ENCODE peak calls at places on chromosomes 2 and 18, in ten cellular contexts. I is AG09309; C is COR-L47; L is AG04450; N is thyroid gland; Z is PC-3; O is activated CD4-positive, CD25-positive, alpha-beta regulatory T cell treated with anti-CD3 and anti-CD28 coated beads, Interleukin-2, amount 50 U/mL, for 16 hours; S is kidney epithelial cell; D is astrocyte; E is fibroblast of gingiva. V is an unnamed sample.

GRCh38 chr2:86566158-86566827 is 3.0 kb upstream of the CHMP3 start:
- DNase-seq in O (no peak), Z (no peak), E (no peak), D (no peak), N (no peak), C (no peak), S (no peak), I (no peak), L (no peak), V (no peak)

GRCh38 chr18:55296761-55297160 is 291.2 kb downstream of the TCF4 start:
- DNase-seq in I (no peak), L (no peak), C (no peak), E (no peak), Z (no peak), D (no peak), O (no peak), S (no peak), N (no peak), V (no peak)

GRCh38 chr2:240511351-240512108 is 46.3 kb downstream of the ANKMY1 start:
- DNase-seq in D (no peak), S (no peak), O (no peak), I (no peak), L (no peak), N (no peak), C (no peak), E (no peak), Z (no peak), V (no peak)

GRCh38 chr2:52904511-52904910 is 863.1 kb upstream of the CHAC2 start:
- DNase-seq in O (no peak), I (no peak), C (no peak), S (no peak), Z (peak), N (no peak), D (no peak), E (peak), L (peak), V (no peak)

GRCh38 chr2:85972355-85972754 is 83.6 kb upstream of the ST3GAL5 start:
- DNase-seq in O (no peak), I (no peak), Z (no peak), D (no peak), L (no peak), N (no peak), E (no peak), S (no peak), C (no peak), V (no peak)

GRCh38 chr18:31396796-31397195 is 20.2 kb downstream of the DSG4 start:
- DNase-seq in L (no peak), S (no peak), I (no peak), Z (no peak), O (no peak), D (no peak), E (no peak), N (no peak), C (no peak), V (no peak)

GRCh38 chr2:160224060-160224459 is 24.0 kb upstream of the ITGB6 start:
- DNase-seq in S (peak), O (no peak), L (peak), D (peak), I (peak), N (no peak), C (no peak), E (peak), Z (peak), V (peak)

GRCh38 chr2:10987439-10987838 is 75.7 kb downstream of the KCNF1 start:
- DNase-seq in N (no peak), E (no peak), I (no peak), D (no peak), L (no peak), C (no peak), S (no peak), Z (no peak), O (no peak), V (no peak)

GRCh38 chr2:174681983-174682577 is 82.2 kb downstream of the CHRNA1 start:
- DNase-seq in S (no peak), N (peak), C (no peak), Z (no peak), L (no peak), D (no peak), O (no peak), E (peak), I (no peak), V (no peak)

GRCh38 chr2:153163055-153163454 is 315.5 kb downstream of the RPRM start:
- DNase-seq in E (no peak), N (no peak), I (no peak), Z (peak), O (no peak), L (no peak), D (peak), C (peak), S (peak), V (peak)

GRCh38 chr2:86064006-86064405 is 41.7 kb downstream of the POLR1A start:
- DNase-seq in L (no peak), Z (peak), N (no peak), D (peak), S (peak), O (no peak), I (peak), E (peak), C (no peak), V (no peak)

GRCh38 chr18:67417864-67418523 is 98.5 kb downstream of the DSEL start:
- DNase-seq in C (no peak), S (no peak), E (peak), L (no peak), Z (peak), D (peak), O (no peak), N (no peak), I (no peak), V (no peak)

GRCh38 chr2:101949304-101949703 is 42.5 kb upstream of the IL1R2 start:
- DNase-seq in O (no peak), L (no peak), C (no peak), N (no peak), Z (peak), S (no peak), E (no peak), I (no peak), D (no peak), V (peak)

GRCh38 chr2:231353469-231353868 is 42.0 kb upstream of the B3GNT7 start:
- DNase-seq in C (no peak), E (no peak), I (no peak), L (no peak), D (no peak), O (no peak), S (no peak), Z (no peak), N (no peak), V (no peak)

GRCh38 chr2:119071476-119071875 is 87.1 kb downstream of the C1QL2 start:
- DNase-seq in D (no peak), N (no peak), Z (no peak), I (no peak), E (no peak), S (no peak), C (no peak), L (no peak), O (no peak), V (no peak)

GRCh38 chr2:9366041-9366440 is 57.3 kb downstream of the ITGB1BP1 start:
- DNase-seq in I (no peak), S (no peak), Z (no peak), L (no peak), O (no peak), N (no peak), E (no peak), C (no peak), D (no peak), V (no peak)

GRCh38 chr2:102240640-102241370 is 54.0 kb downstream of the IL1RL2 start:
- DNase-seq in S (peak), Z (peak), L (peak), I (peak), N (peak), C (peak), O (peak), D (peak), E (peak), V (peak)

V was measured in epithelial cell of prostate.